ENCODE peak calls at places on chromosomes 2 and 18, in nine cellular contexts. One of them, this sample, is unnamed.

GRCh38 chr2:202335791-202336467 is 40.2 kb upstream of the BMPR2 start:
- DNase-seq in thyroid gland: no peak
- DNase-seq in CD8-positive, alpha-beta T cell: no peak
- DNase-seq in AG04450: no peak
- DNase-seq in CD4-positive, alpha-beta T cell: no peak
- DNase-seq in Panc1: no peak
- DNase-seq in lower lobe of right lung: no peak
- DNase-seq in astrocyte: no peak
- DNase-seq in RWPE1: no peak
- DNase-seq in this sample: no peak

GRCh38 chr18:52312321-52312720 is 27.7 kb upstream of the DCC start:
- DNase-seq in thyroid gland: no peak
- DNase-seq in CD8-positive, alpha-beta T cell: no peak
- DNase-seq in AG04450: no peak
- DNase-seq in CD4-positive, alpha-beta T cell: no peak
- DNase-seq in Panc1: no peak
- DNase-seq in lower lobe of right lung: no peak
- DNase-seq in astrocyte: peak; percentile 74
- DNase-seq in RWPE1: peak; percentile 4
- DNase-seq in this sample: no peak

GRCh38 chr2:74238879-74239278 is 40.5 kb downstream of the MTHFD2 start:
- DNase-seq in thyroid gland: no peak
- DNase-seq in CD8-positive, alpha-beta T cell: no peak
- DNase-seq in AG04450: no peak
- DNase-seq in CD4-positive, alpha-beta T cell: no peak
- DNase-seq in Panc1: no peak
- DNase-seq in lower lobe of right lung: no peak
- DNase-seq in astrocyte: peak; percentile 23
- DNase-seq in RWPE1: no peak
- DNase-seq in this sample: no peak

GRCh38 chr2:222568866-222569265 is 87.0 kb downstream of the FARSB start:
- DNase-seq in thyroid gland: peak; percentile 79
- DNase-seq in CD8-positive, alpha-beta T cell: no peak
- DNase-seq in AG04450: peak; percentile 53
- DNase-seq in CD4-positive, alpha-beta T cell: no peak
- DNase-seq in Panc1: no peak
- DNase-seq in lower lobe of right lung: no peak
- DNase-seq in astrocyte: peak; percentile 70
- DNase-seq in RWPE1: no peak
- DNase-seq in this sample: peak; percentile 31

GRCh38 chr2:218829868-218830451 is 1.6 kb downstream of the PRKAG3 start:
- DNase-seq in thyroid gland: no peak
- DNase-seq in CD8-positive, alpha-beta T cell: no peak
- DNase-seq in AG04450: no peak
- DNase-seq in CD4-positive, alpha-beta T cell: no peak
- DNase-seq in Panc1: no peak
- DNase-seq in lower lobe of right lung: peak; percentile 27
- DNase-seq in astrocyte: no peak
- DNase-seq in RWPE1: no peak
- DNase-seq in this sample: no peak

GRCh38 chr2:15748736-15749323 is 157.2 kb downstream of the DDX1 start:
- DNase-seq in thyroid gland: peak; percentile 62
- DNase-seq in CD8-positive, alpha-beta T cell: no peak
- DNase-seq in AG04450: no peak
- DNase-seq in CD4-positive, alpha-beta T cell: no peak
- DNase-seq in Panc1: no peak
- DNase-seq in lower lobe of right lung: no peak
- DNase-seq in astrocyte: no peak
- DNase-seq in RWPE1: no peak
- DNase-seq in this sample: no peak

GRCh38 chr2:56348382-56348781 is 164.6 kb downstream of the CCDC85A start:
- DNase-seq in thyroid gland: peak; percentile 39
- DNase-seq in CD8-positive, alpha-beta T cell: no peak
- DNase-seq in AG04450: no peak
- DNase-seq in CD4-positive, alpha-beta T cell: no peak
- DNase-seq in Panc1: no peak
- DNase-seq in lower lobe of right lung: no peak
- DNase-seq in astrocyte: no peak
- DNase-seq in RWPE1: no peak
- DNase-seq in this sample: no peak

GRCh38 chr18:6757966-6758365 is 28.4 kb downstream of the ARHGAP28 start:
- DNase-seq in thyroid gland: no peak
- DNase-seq in CD8-positive, alpha-beta T cell: no peak
- DNase-seq in AG04450: no peak
- DNase-seq in CD4-positive, alpha-beta T cell: no peak
- DNase-seq in Panc1: no peak
- DNase-seq in lower lobe of right lung: no peak
- DNase-seq in astrocyte: peak; percentile 67
- DNase-seq in RWPE1: no peak
- DNase-seq in this sample: no peak

GRCh38 chr2:208556954-208557601 is 150.5 kb downstream of the PTH2R start:
- DNase-seq in thyroid gland: no peak
- DNase-seq in CD8-positive, alpha-beta T cell: no peak
- DNase-seq in AG04450: no peak
- DNase-seq in CD4-positive, alpha-beta T cell: no peak
- DNase-seq in Panc1: no peak
- DNase-seq in lower lobe of right lung: no peak
- DNase-seq in astrocyte: no peak
- DNase-seq in RWPE1: no peak
- DNase-seq in this sample: no peak

GRCh38 chr18:59547691-59548182 is 149.5 kb downstream of the CCBE1 start:
- DNase-seq in thyroid gland: peak; percentile 74
- DNase-seq in CD8-positive, alpha-beta T cell: no peak
- DNase-seq in AG04450: peak; percentile 74
- DNase-seq in CD4-positive, alpha-beta T cell: no peak
- DNase-seq in Panc1: no peak
- DNase-seq in lower lobe of right lung: no peak
- DNase-seq in astrocyte: peak; percentile 92
- DNase-seq in RWPE1: no peak
- DNase-seq in this sample: peak; percentile 35

GRCh38 chr2:19354417-19355022 is 3.9 kb downstream of the OSR1 start:
- DNase-seq in thyroid gland: no peak
- DNase-seq in CD8-positive, alpha-beta T cell: no peak
- DNase-seq in AG04450: no peak
- DNase-seq in CD4-positive, alpha-beta T cell: no peak
- DNase-seq in Panc1: no peak
- DNase-seq in lower lobe of right lung: no peak
- DNase-seq in astrocyte: no peak
- DNase-seq in RWPE1: no peak
- DNase-seq in this sample: no peak
- H3K27ac ChIP-seq in thyroid gland: peak overlapping the region; percentile 77
- H3K27ac ChIP-seq in CD8-positive, alpha-beta T cell: no peak overlapping the region
- H3K27ac ChIP-seq in AG04450: no peak overlapping the region
- H3K27ac ChIP-seq in CD4-positive, alpha-beta T cell: no peak overlapping the region
- H3K27ac ChIP-seq in Panc1: no peak overlapping the region
- H3K27ac ChIP-seq in lower lobe of right lung: peak overlapping the region; percentile 77
- H3K27ac ChIP-seq in astrocyte: no peak overlapping the region
- H3K27ac ChIP-seq in RWPE1: peak overlapping the region; percentile 24
- H3K27ac ChIP-seq in this sample: no peak overlapping the region

DNA sequence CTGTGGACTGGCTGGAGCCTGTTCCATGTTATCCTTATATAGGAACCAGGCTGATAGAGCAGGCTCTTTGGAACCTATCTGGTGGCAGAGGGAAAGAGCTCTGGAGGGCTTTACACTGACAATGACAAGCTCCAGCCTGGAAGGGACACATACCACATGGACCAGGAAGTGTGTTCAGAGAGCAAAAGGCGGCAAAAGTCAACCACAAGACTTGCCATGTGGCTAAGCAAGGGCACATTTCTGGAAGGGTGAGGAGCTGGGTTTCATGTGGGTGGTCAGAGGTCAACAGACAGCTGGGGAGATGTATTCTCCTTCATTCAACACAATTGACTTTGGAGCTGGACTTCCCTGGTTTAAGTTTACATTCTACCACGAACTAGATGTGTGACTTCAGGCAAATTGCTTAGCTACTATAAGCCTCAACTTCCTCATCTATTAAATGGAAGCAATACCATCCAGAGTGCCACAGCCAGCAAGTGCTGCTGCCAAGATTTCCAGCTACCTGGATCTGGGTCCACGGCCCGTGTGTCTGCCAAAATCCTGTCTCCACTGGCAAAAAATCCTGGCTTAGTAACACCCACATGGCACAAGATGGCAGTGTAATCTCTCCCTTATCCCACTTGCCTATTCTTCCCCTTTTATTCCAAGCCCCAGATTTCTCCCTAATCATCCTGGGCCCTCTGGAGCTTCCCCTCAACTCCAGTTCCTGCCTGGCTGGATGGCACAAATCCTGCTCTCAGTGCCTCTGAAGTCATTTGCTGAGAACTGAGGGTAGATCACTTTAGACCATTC is 325.3 kb downstream of the DYSF start:
- DNase-seq in thyroid gland: no peak
- DNase-seq in CD8-positive, alpha-beta T cell: no peak
- DNase-seq in AG04450: no peak
- DNase-seq in CD4-positive, alpha-beta T cell: no peak
- DNase-seq in Panc1: no peak
- DNase-seq in lower lobe of right lung: no peak
- DNase-seq in astrocyte: no peak
- DNase-seq in RWPE1: no peak
- DNase-seq in this sample: no peak
- TF ChIP-seq CTCF in thyroid gland: no peak
- TF ChIP-seq CTCF in CD8-positive, alpha-beta T cell: no peak
- TF ChIP-seq CTCF in AG04450: peak; percentile 45
- TF ChIP-seq CTCF in CD4-positive, alpha-beta T cell: no peak
- TF ChIP-seq CTCF in Panc1: no peak
- TF ChIP-seq CTCF in lower lobe of right lung: no peak
- TF ChIP-seq CTCF in astrocyte: peak; percentile 11
- TF ChIP-seq CTCF in RWPE1: no peak
- TF ChIP-seq CTCF in this sample: no peak

GRCh38 chr2:193463016-193463415 is 1268.3 kb upstream of the TMEFF2 start:
- DNase-seq in thyroid gland: no peak
- DNase-seq in CD8-positive, alpha-beta T cell: no peak
- DNase-seq in AG04450: no peak
- DNase-seq in CD4-positive, alpha-beta T cell: no peak
- DNase-seq in Panc1: no peak
- DNase-seq in lower lobe of right lung: no peak
- DNase-seq in astrocyte: no peak
- DNase-seq in RWPE1: no peak
- DNase-seq in this sample: no peak

GRCh38 chr2:193467276-193467987 is 1272.7 kb upstream of the TMEFF2 start:
- DNase-seq in thyroid gland: no peak
- DNase-seq in CD8-positive, alpha-beta T cell: no peak
- DNase-seq in AG04450: no peak
- DNase-seq in CD4-positive, alpha-beta T cell: no peak
- DNase-seq in Panc1: no peak
- DNase-seq in lower lobe of right lung: no peak
- DNase-seq in astrocyte: no peak
- DNase-seq in RWPE1: no peak
- DNase-seq in this sample: no peak

GRCh38 chr2:193462411-193462810 is 1267.7 kb upstream of the TMEFF2 start:
- DNase-seq in thyroid gland: no peak
- DNase-seq in CD8-positive, alpha-beta T cell: no peak
- DNase-seq in AG04450: no peak
- DNase-seq in CD4-positive, alpha-beta T cell: no peak
- DNase-seq in Panc1: no peak
- DNase-seq in lower lobe of right lung: no peak
- DNase-seq in astrocyte: no peak
- DNase-seq in RWPE1: no peak
- DNase-seq in this sample: no peak

DNA sequence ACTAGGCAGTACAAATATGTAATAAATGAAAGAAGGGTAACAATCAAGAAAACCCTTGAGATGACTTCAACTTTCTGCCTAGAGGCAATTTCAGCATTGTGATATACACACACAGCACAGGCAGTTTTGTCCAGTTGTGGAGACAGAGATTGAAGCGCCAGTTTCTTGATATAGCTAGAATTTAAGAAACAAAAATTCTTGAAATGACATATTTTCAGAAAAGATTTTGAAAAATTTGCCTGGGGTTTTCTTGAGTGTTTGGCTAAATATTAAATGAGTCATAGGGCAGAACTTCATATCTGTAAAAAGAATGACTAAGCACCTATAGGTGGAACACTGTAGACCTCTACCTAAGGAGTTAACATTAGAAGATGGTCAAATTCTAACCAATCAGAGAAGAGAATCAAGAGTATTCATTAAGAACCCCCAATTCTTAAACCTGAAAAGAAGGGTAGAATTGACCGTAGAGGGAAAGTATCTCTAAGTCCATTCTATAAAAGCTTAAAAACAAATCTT is 1266.8 kb upstream of the TMEFF2 start:
- DNase-seq in thyroid gland: no peak
- DNase-seq in CD8-positive, alpha-beta T cell: no peak
- DNase-seq in AG04450: no peak
- DNase-seq in CD4-positive, alpha-beta T cell: no peak
- DNase-seq in Panc1: no peak
- DNase-seq in lower lobe of right lung: no peak
- DNase-seq in astrocyte: no peak
- DNase-seq in RWPE1: peak; percentile 6
- DNase-seq in this sample: no peak
- H3K27ac ChIP-seq in thyroid gland: no peak overlapping the region
- H3K27ac ChIP-seq in CD8-positive, alpha-beta T cell: no peak overlapping the region
- H3K27ac ChIP-seq in AG04450: no peak overlapping the region
- H3K27ac ChIP-seq in CD4-positive, alpha-beta T cell: no peak overlapping the region
- H3K27ac ChIP-seq in Panc1: no peak overlapping the region
- H3K27ac ChIP-seq in lower lobe of right lung: no peak overlapping the region
- H3K27ac ChIP-seq in astrocyte: no peak overlapping the region
- H3K27ac ChIP-seq in RWPE1: no peak overlapping the region
- H3K27ac ChIP-seq in this sample: no peak overlapping the region

DNA sequence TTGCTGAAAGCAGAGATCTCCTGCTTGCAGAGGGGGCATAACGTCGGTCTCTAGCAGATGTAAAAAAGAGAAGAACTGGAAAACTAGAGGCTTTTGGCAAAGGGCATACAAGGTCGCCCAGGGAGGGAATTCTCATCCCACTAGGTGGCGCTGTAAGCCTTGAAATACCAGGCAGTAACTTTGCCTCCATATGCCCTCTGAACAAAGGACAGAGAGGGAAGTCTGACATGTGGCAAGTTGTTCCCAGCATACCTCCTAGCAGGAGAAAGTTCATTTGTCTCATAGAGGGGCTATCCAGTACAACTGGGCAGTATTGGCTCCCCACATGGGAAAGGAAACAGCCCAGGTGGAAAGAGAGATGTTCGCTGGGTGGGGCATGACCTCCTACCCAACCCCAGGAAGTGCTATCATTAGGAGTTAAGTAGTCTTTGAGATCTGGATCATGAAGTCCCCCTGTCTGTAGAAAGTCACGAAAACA is 40.0 kb downstream of the STK17B start:
- DNase-seq in thyroid gland: peak; percentile 5
- DNase-seq in CD8-positive, alpha-beta T cell: peak; percentile 54
- DNase-seq in AG04450: no peak
- DNase-seq in CD4-positive, alpha-beta T cell: no peak
- DNase-seq in Panc1: peak; percentile 45
- DNase-seq in lower lobe of right lung: peak; percentile 55
- DNase-seq in astrocyte: no peak
- DNase-seq in RWPE1: no peak
- DNase-seq in this sample: no peak
- TF ChIP-seq CTCF in thyroid gland: no peak
- TF ChIP-seq CTCF in CD8-positive, alpha-beta T cell: peak; percentile 49
- TF ChIP-seq CTCF in AG04450: peak; percentile 47
- TF ChIP-seq CTCF in CD4-positive, alpha-beta T cell: peak; percentile 55
- TF ChIP-seq CTCF in Panc1: peak; percentile 77
- TF ChIP-seq CTCF in lower lobe of right lung: peak; percentile 55
- TF ChIP-seq CTCF in astrocyte: peak; percentile 23
- TF ChIP-seq CTCF in RWPE1: no peak
- TF ChIP-seq CTCF in this sample: no peak